ENCODE peak calls at places on chromosomes 2 and 18, in seven cellular contexts. B, Y, I, T, M, K and R are unnamed samples.

GRCh38 chr2:221097568-221097915 is 474.6 kb downstream of the EPHA4 start:
- DNase-seq in B (no peak), T (no peak), Y (no peak), I (no peak), M (peak; percentile 59), K (no peak), R (no peak)

GRCh38 chr2:46960618-46961017 is 45.0 kb upstream of the MCFD2 start:
- DNase-seq in I (no peak), B (no peak), T (no peak), K (no peak), M (no peak), Y (no peak), R (no peak)

GRCh38 chr2:16614314-16614860 is 51.2 kb downstream of the CYRIA start:
- DNase-seq in T (no peak), I (no peak), M (peak; percentile 57), Y (no peak), B (no peak), K (no peak), R (peak; percentile 14)

GRCh38 chr2:33022989-33023731 is 76.4 kb downstream of the LTBP1 start:
- DNase-seq in B (no peak), T (peak; percentile 22), M (peak; percentile 84), I (peak; percentile 51), K (no peak), Y (no peak), R (no peak)

GRCh38 chr2:5373200-5373599 is 319.0 kb upstream of the SOX11 start:
- DNase-seq in T (no peak), K (no peak), M (peak; percentile 16), B (peak; percentile 94), Y (no peak), I (no peak), R (no peak)

GRCh38 chr2:109018452-109018851 is 29.4 kb upstream of the EDAR start:
- DNase-seq in K (no peak), B (no peak), Y (no peak), T (no peak), M (no peak), I (no peak), R (no peak)

GRCh38 chr2:146324954-146325353 is 1519.9 kb upstream of the ACVR2A start:
- DNase-seq in M (peak; percentile 7), I (no peak), B (no peak), Y (no peak), T (no peak), K (no peak), R (no peak)

GRCh38 chr2:223383315-223383714 is 218.8 kb downstream of the SCG2 start:
- DNase-seq in T (no peak), B (no peak), Y (no peak), I (no peak), M (no peak), K (no peak), R (no peak)

GRCh38 chr2:46377287-46377605 is 80.0 kb downstream of the EPAS1 start:
- DNase-seq in B (peak; percentile 18), M (no peak), I (no peak), T (no peak), K (no peak), Y (no peak), R (no peak)

GRCh38 chr2:206083602-206084467 is 2.1 kb downstream of the INO80D start:
- DNase-seq in K (peak; percentile 42), M (no peak), T (no peak), Y (no peak), B (peak; percentile 19), I (no peak), R (no peak)

GRCh38 chr2:189579585-189579984 is 1.0 kb downstream of the SLC40A1 start:
- DNase-seq in M (no peak), T (no peak), B (no peak), I (no peak), Y (no peak), K (no peak), R (no peak)

GRCh38 chr2:47065771-47066380 is 89.2 kb downstream of the STPG4 start:
- DNase-seq in Y (no peak), K (no peak), M (peak; percentile 73), B (no peak), I (no peak), T (no peak), R (no peak)

GRCh38 chr2:70726947-70727725 is 40.9 kb downstream of the ADD2 start:
- DNase-seq in B (no peak), Y (no peak), T (peak; percentile 4), I (no peak), K (no peak), M (no peak), R (no peak)

GRCh38 chr2:226063704-226064390 is 664.3 kb downstream of the NYAP2 start:
- DNase-seq in K (no peak), B (peak; percentile 5), Y (no peak), M (no peak), I (no peak), T (peak; percentile 96), R (no peak)

GRCh38 chr2:223513771-223514455 is 88.2 kb downstream of the SCG2 start:
- DNase-seq in Y (no peak), B (no peak), M (no peak), K (no peak), I (no peak), T (no peak), R (no peak)

GRCh38 chr2:216002274-216002673 is 11.1 kb downstream of the MREG start:
- DNase-seq in Y (no peak), K (no peak), I (no peak), T (no peak), M (no peak), B (no peak), R (no peak)

GRCh38 chr2:9954136-9954535 is 2.6 kb downstream of the GRHL1 start:
- DNase-seq in Y (no peak), T (no peak), M (no peak), K (no peak), B (no peak), I (no peak), R (no peak)

GRCh38 chr2:80499095-80499494 is 194.5 kb upstream of the LRRTM1 start:
- DNase-seq in K (no peak), M (peak; percentile 22), Y (peak; percentile 51), B (peak; percentile 42), T (peak; percentile 6), I (no peak), R (no peak)

GRCh38 chr2:167134381-167135072 is 246.2 kb downstream of the XIRP2 start:
- DNase-seq in B (no peak), K (no peak), Y (no peak), T (no peak), M (peak; percentile 88), I (peak; percentile 2), R (no peak)

GRCh38 chr2:184945306-184945705 is 347.0 kb downstream of the ZNF804A start:
- DNase-seq in M (no peak), B (peak; percentile 87), K (no peak), I (no peak), T (no peak), Y (no peak), R (no peak)

GRCh38 chr18:27847412-27847811 is 329.5 kb downstream of the CDH2 start:
- DNase-seq in T (no peak), Y (no peak), B (no peak), K (no peak), I (no peak), M (no peak), R (no peak)

GRCh38 chr2:38740851-38741541 is 10.2 kb downstream of the SRSF7 start:
- DNase-seq in T (no peak), K (no peak), Y (no peak), I (peak; percentile 73), B (peak; percentile 48), M (no peak), R (no peak)

GRCh38 chr2:236768393-236769140 is 198.9 kb downstream of the ACKR3 start:
- DNase-seq in T (no peak), Y (no peak), M (peak; percentile 67), K (no peak), B (no peak), I (no peak), R (no peak)

GRCh38 chr18:50644807-50645206 is 84.9 kb downstream of the MAPK4 start:
- DNase-seq in I (peak; percentile 11), B (peak; percentile 54), T (peak; percentile 23), K (no peak), M (no peak), Y (no peak), R (no peak)
- TF ChIP-seq CTCF in I (peak; percentile 16), B (peak; percentile 62), T (peak; percentile 70), K (no peak), M (peak; percentile 37), Y (no peak), R (no peak)

GRCh38 chr2:86249843-86250402 is 50.7 kb downstream of the MRPL35 start:
- DNase-seq in T (no peak), B (no peak), I (no peak), Y (no peak), M (no peak), K (peak; percentile 32), R (no peak)
- TF ChIP-seq CTCF in T (no peak), B (no peak), I (no peak), Y (no peak), M (peak; percentile 3), K (no peak), R (no peak)

GRCh38 chr2:41695714-41696113 is 352.1 kb upstream of the PKDCC start:
- DNase-seq in K (no peak), I (no peak), B (no peak), Y (no peak), M (no peak), T (no peak), R (no peak)
- TF ChIP-seq CTCF in K (no peak), I (no peak), B (peak; percentile 32), Y (no peak), M (peak; percentile 16), T (no peak), R (no peak)

DNA sequence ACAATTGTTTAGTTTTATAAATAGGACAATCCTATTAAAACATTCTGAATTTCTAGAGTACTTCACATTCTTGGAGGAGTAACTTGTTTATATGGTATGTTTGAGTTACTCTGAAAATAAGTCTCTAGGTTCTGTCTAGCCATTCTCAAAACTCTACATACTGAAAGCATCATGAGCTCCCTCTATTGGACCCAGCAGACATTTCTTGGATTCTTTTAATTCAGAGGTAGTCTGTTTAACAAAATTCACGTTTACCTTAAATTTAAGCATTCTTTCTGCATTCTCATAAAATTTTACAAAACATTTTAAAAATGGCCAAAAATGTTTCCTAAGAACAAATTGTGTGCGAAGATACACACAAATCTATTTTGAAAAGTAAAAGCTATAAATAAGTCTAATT is 15.3 kb downstream of the SP9 start:
- DNase-seq in K (peak; percentile 15), B (peak; percentile 37), I (no peak), T (no peak), Y (no peak), M (no peak), R (no peak)
- TF ChIP-seq CTCF in K (no peak), B (peak; percentile 66), I (peak; percentile 48), T (peak; percentile 58), Y (no peak), M (peak; percentile 45), R (no peak)

GRCh38 chr18:77479047-77479446 is 229.4 kb downstream of the GALR1 start:
- DNase-seq in M (no peak), B (no peak), K (no peak), I (no peak), Y (no peak), T (no peak), R (no peak)

GRCh38 chr18:77481541-77481940 is 231.9 kb downstream of the GALR1 start:
- DNase-seq in I (no peak), B (no peak), Y (peak; percentile 19), K (no peak), T (no peak), M (no peak), R (no peak)

GRCh38 chr18:77482190-77482928 is 232.7 kb downstream of the GALR1 start:
- DNase-seq in M (peak; percentile 14), Y (no peak), T (no peak), B (peak; percentile 36), I (no peak), K (no peak), R (no peak)

GRCh38 chr18:77478619-77479018 is 229.0 kb downstream of the GALR1 start:
- DNase-seq in B (no peak), Y (peak; percentile 81), K (no peak), T (no peak), I (no peak), M (peak; percentile 52), R (no peak)
- TF ChIP-seq CTCF in B (peak; percentile 14), Y (no peak), K (no peak), T (peak; percentile 28), I (no peak), M (peak; percentile 43), R (peak; percentile 9)